ENCODE peak calls at places on chromosomes 2 and 18, in five cellular contexts. O is B cell; B is keratinocyte; C is NCI-H345; Y is stimulated activated effector memory CD8-positive, alpha-beta T cell treated with anti-CD3 and anti-CD28 coated beads, Interleukin-12 subunit alpha, Interleukin-12 subunit beta, amount 100 ng/mL, for 72 hours. U is an unnamed sample.

GRCh38 chr18:7921938-7922587 is 354.9 kb downstream of the PTPRM start:
- DNase-seq in B (no peak), C (no peak), O (no peak), Y (no peak), U (no peak)

GRCh38 chr18:63869374-63869773 is 18.1 kb upstream of the SERPINB2 start:
- DNase-seq in Y (no peak), O (no peak), B (no peak), C (no peak), U (no peak)

GRCh38 chr2:86518498-86518897 is 44.7 kb downstream of the CHMP3 start:
- DNase-seq in C (peak; percentile 9), B (no peak), O (peak; percentile 15), Y (no peak), U (no peak)

GRCh38 chr18:10127721-10128120 is 213.9 kb downstream of the VAPA start:
- DNase-seq in B (no peak), C (no peak), Y (no peak), O (no peak), U (no peak)

GRCh38 chr18:77374106-77374505 is 124.5 kb downstream of the GALR1 start:
- DNase-seq in C (no peak), Y (no peak), O (no peak), B (no peak), U (no peak)

GRCh38 chr2:64204006-64204632 is 59.9 kb upstream of the PELI1 start:
- DNase-seq in B (no peak), O (peak; percentile 75), C (no peak), Y (no peak), U (no peak)

GRCh38 chr2:33130544-33130943 is 183.8 kb downstream of the LTBP1 start:
- DNase-seq in C (no peak), Y (no peak), O (no peak), B (no peak), U (no peak)

GRCh38 chr2:54308782-54309181 is 52.8 kb upstream of the TSPYL6 start:
- DNase-seq in B (no peak), C (no peak), Y (no peak), O (no peak), U (no peak)

GRCh38 chr2:66430906-66431619 is 3.9 kb upstream of the MEIS1 start:
- DNase-seq in O (no peak), Y (no peak), C (no peak), B (no peak), U (no peak)

U was measured in NCI-H510A.